ENCODE peak calls at places on chromosomes 16 and 17, in six cellular contexts. One of them, this sample, is unnamed.

GRCh38 chr16:49201118-49201517 is 80.5 kb downstream of the CBLN1 start:
- DNase-seq in cardiac fibroblast: no peak
- DNase-seq in IMR-90: no peak
- DNase-seq in H7: no peak
- DNase-seq in HepG2: no peak
- DNase-seq in adrenal gland: no peak
- DNase-seq in this sample: no peak

GRCh38 chr16:59224426-59224825 is 490.3 kb upstream of the GOT2 start:
- DNase-seq in cardiac fibroblast: no peak
- DNase-seq in IMR-90: no peak
- DNase-seq in H7: no peak
- DNase-seq in HepG2: no peak
- DNase-seq in adrenal gland: no peak
- DNase-seq in this sample: no peak

GRCh38 chr17:38439436-38439835 is 11.2 kb downstream of the ARHGAP23 start:
- DNase-seq in cardiac fibroblast: no peak
- DNase-seq in IMR-90: no peak
- DNase-seq in H7: no peak
- DNase-seq in HepG2: no peak
- DNase-seq in adrenal gland: no peak
- DNase-seq in this sample: no peak

GRCh38 chr17:65742433-65743312 is 181.2 kb upstream of the AXIN2 start:
- DNase-seq in cardiac fibroblast: peak
- DNase-seq in IMR-90: peak
- DNase-seq in H7: no peak
- DNase-seq in HepG2: peak
- DNase-seq in adrenal gland: peak
- DNase-seq in this sample: peak

GRCh38 chr17:75130059-75130631 is 1.4 kb downstream of the NT5C start:
- DNase-seq in cardiac fibroblast: no peak
- DNase-seq in IMR-90: no peak
- DNase-seq in H7: no peak
- DNase-seq in HepG2: no peak
- DNase-seq in adrenal gland: no peak
- DNase-seq in this sample: no peak

GRCh38 chr17:73091770-73092517 is 544 bp downstream of the SLC39A11 start:
- DNase-seq in cardiac fibroblast: peak
- DNase-seq in IMR-90: peak
- DNase-seq in H7: no peak
- DNase-seq in HepG2: peak
- DNase-seq in adrenal gland: peak
- DNase-seq in this sample: no peak

GRCh38 chr17:29005936-29006438 is at the start of gene SEZ6:
- DNase-seq in cardiac fibroblast: peak
- DNase-seq in IMR-90: peak
- DNase-seq in H7: peak
- DNase-seq in HepG2: peak
- DNase-seq in adrenal gland: peak
- DNase-seq in this sample: peak

GRCh38 chr16:62821771-62822170 is 785.5 kb upstream of the CDH8 start:
- DNase-seq in cardiac fibroblast: no peak
- DNase-seq in IMR-90: no peak
- DNase-seq in H7: no peak
- DNase-seq in HepG2: no peak
- DNase-seq in adrenal gland: no peak
- DNase-seq in this sample: no peak

GRCh38 chr16:53744449-53744848 is 40.5 kb downstream of the FTO start:
- DNase-seq in cardiac fibroblast: no peak
- DNase-seq in IMR-90: no peak
- DNase-seq in H7: no peak
- DNase-seq in HepG2: peak
- DNase-seq in adrenal gland: no peak
- DNase-seq in this sample: no peak

GRCh38 chr17:82960419-82961271 is 118.8 kb upstream of the METRNL start:
- DNase-seq in cardiac fibroblast: no peak
- DNase-seq in IMR-90: no peak
- DNase-seq in H7: no peak
- DNase-seq in HepG2: no peak
- DNase-seq in adrenal gland: no peak
- DNase-seq in this sample: no peak

GRCh38 chr17:44390250-44390649 is 801 bp upstream of the ITGA2B start:
- DNase-seq in cardiac fibroblast: peak
- DNase-seq in IMR-90: no peak
- DNase-seq in H7: no peak
- DNase-seq in HepG2: no peak
- DNase-seq in adrenal gland: no peak
- DNase-seq in this sample: no peak

GRCh38 chr16:74455213-74455612 is 33.9 kb upstream of the CLEC18B start:
- DNase-seq in cardiac fibroblast: peak
- DNase-seq in IMR-90: peak
- DNase-seq in H7: no peak
- DNase-seq in HepG2: peak
- DNase-seq in adrenal gland: no peak
- DNase-seq in this sample: peak

GRCh38 chr16:54326266-54326662 is 39.7 kb upstream of the IRX3 start:
- DNase-seq in cardiac fibroblast: peak
- DNase-seq in IMR-90: no peak
- DNase-seq in H7: no peak
- DNase-seq in HepG2: no peak
- DNase-seq in adrenal gland: no peak
- DNase-seq in this sample: peak

GRCh38 chr17:29807520-29808361 is 122.3 kb downstream of the SSH2 start:
- DNase-seq in cardiac fibroblast: peak
- DNase-seq in IMR-90: peak
- DNase-seq in H7: peak
- DNase-seq in HepG2: peak
- DNase-seq in adrenal gland: peak
- DNase-seq in this sample: peak

GRCh38 chr17:77474292-77474988 is 333.7 kb downstream of the SEC14L1 start:
- DNase-seq in cardiac fibroblast: no peak
- DNase-seq in IMR-90: peak
- DNase-seq in H7: no peak
- DNase-seq in HepG2: no peak
- DNase-seq in adrenal gland: no peak
- DNase-seq in this sample: peak

GRCh38 chr16:11914210-11914758 is 1.5 kb downstream of the GSPT1 start:
- DNase-seq in cardiac fibroblast: no peak
- DNase-seq in IMR-90: no peak
- DNase-seq in H7: no peak
- DNase-seq in HepG2: no peak
- DNase-seq in adrenal gland: no peak
- DNase-seq in this sample: no peak

GRCh38 chr17:80372456-80372855 is 42.5 kb upstream of the ENDOV start:
- DNase-seq in cardiac fibroblast: no peak
- DNase-seq in IMR-90: no peak
- DNase-seq in H7: no peak
- DNase-seq in HepG2: no peak
- DNase-seq in adrenal gland: no peak
- DNase-seq in this sample: no peak

GRCh38 chr16:88355389-88356123 is 27.2 kb upstream of the ZNF469 start:
- DNase-seq in cardiac fibroblast: no peak
- DNase-seq in IMR-90: no peak
- DNase-seq in H7: peak
- DNase-seq in HepG2: no peak
- DNase-seq in adrenal gland: no peak
- DNase-seq in this sample: no peak

GRCh38 chr17:82709024-82709675 is 7.4 kb upstream of the FN3KRP start:
- DNase-seq in cardiac fibroblast: no peak
- DNase-seq in IMR-90: no peak
- DNase-seq in H7: peak
- DNase-seq in HepG2: no peak
- DNase-seq in adrenal gland: no peak
- DNase-seq in this sample: no peak

GRCh38 chr17:80880650-80880989 is 111.0 kb upstream of the CHMP6 start:
- DNase-seq in cardiac fibroblast: no peak
- DNase-seq in IMR-90: no peak
- DNase-seq in H7: no peak
- DNase-seq in HepG2: no peak
- DNase-seq in adrenal gland: no peak
- DNase-seq in this sample: no peak

GRCh38 chr16:87526238-87526947 is 33.6 kb upstream of the ZCCHC14 start:
- DNase-seq in cardiac fibroblast: no peak
- DNase-seq in IMR-90: no peak
- DNase-seq in H7: no peak
- DNase-seq in HepG2: no peak
- DNase-seq in adrenal gland: no peak
- DNase-seq in this sample: no peak

GRCh38 chr17:30920282-30920681 is 1.5 kb upstream of the ADAP2 start:
- DNase-seq in cardiac fibroblast: peak
- DNase-seq in IMR-90: peak
- DNase-seq in H7: peak
- DNase-seq in HepG2: peak
- DNase-seq in adrenal gland: no peak
- DNase-seq in this sample: no peak

GRCh38 chr17:45414997-45415881 is 17.4 kb downstream of the ARHGAP27 start:
- DNase-seq in cardiac fibroblast: no peak
- DNase-seq in IMR-90: no peak
- DNase-seq in H7: peak
- DNase-seq in HepG2: no peak
- DNase-seq in adrenal gland: no peak
- DNase-seq in this sample: no peak

GRCh38 chr16:77191259-77191969 is 424 bp downstream of the MON1B start:
- DNase-seq in cardiac fibroblast: peak
- DNase-seq in IMR-90: no peak
- DNase-seq in H7: no peak
- DNase-seq in HepG2: no peak
- DNase-seq in adrenal gland: peak
- DNase-seq in this sample: peak

GRCh38 chr17:63853260-63853659 is 10.8 kb upstream of the SMARCD2 start:
- DNase-seq in cardiac fibroblast: no peak
- DNase-seq in IMR-90: no peak
- DNase-seq in H7: no peak
- DNase-seq in HepG2: no peak
- DNase-seq in adrenal gland: no peak
- DNase-seq in this sample: no peak

GRCh38 chr17:63854709-63855108 is 12.2 kb upstream of the SMARCD2 start:
- DNase-seq in cardiac fibroblast: no peak
- DNase-seq in IMR-90: no peak
- DNase-seq in H7: no peak
- DNase-seq in HepG2: peak
- DNase-seq in adrenal gland: no peak
- DNase-seq in this sample: no peak

GRCh38 chr17:63859257-63859656 is 14.2 kb downstream of the CSH2 start:
- DNase-seq in cardiac fibroblast: no peak
- DNase-seq in IMR-90: no peak
- DNase-seq in H7: no peak
- DNase-seq in HepG2: no peak
- DNase-seq in adrenal gland: no peak
- DNase-seq in this sample: no peak

GRCh38 chr17:63850401-63850800 is 7.9 kb upstream of the SMARCD2 start:
- DNase-seq in cardiac fibroblast: no peak
- DNase-seq in IMR-90: no peak
- DNase-seq in H7: no peak
- DNase-seq in HepG2: no peak
- DNase-seq in adrenal gland: no peak
- DNase-seq in this sample: no peak

DNA sequence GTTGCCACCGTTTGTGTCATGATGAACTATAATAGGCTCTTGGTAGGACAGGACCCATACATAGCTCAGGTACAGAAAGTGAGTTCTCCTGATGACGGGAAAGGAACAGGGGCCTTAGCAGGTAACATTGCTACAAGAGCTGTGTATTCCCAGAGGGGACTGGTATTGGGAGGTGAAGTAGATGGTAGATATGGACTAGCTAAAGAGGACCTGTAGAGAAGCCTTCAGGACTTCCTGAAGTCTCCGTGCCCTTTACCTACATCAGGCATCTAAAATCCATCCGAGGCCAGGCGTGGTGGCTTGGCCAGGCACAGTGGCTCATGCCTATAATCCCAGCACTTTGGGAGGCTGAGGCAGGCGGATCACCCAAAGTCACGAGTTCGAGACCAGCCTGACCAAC is 12.7 kb upstream of the SMARCD2 start:
- DNase-seq in cardiac fibroblast: no peak
- DNase-seq in IMR-90: no peak
- DNase-seq in H7: no peak
- DNase-seq in HepG2: no peak
- DNase-seq in adrenal gland: no peak
- DNase-seq in this sample: no peak
- H3K4me3 ChIP-seq in cardiac fibroblast: no peak
- H3K4me3 ChIP-seq in IMR-90: no peak
- H3K4me3 ChIP-seq in H7: no peak
- H3K4me3 ChIP-seq in HepG2: no peak
- H3K4me3 ChIP-seq in adrenal gland: no peak
- H3K4me3 ChIP-seq in this sample: no peak

DNA sequence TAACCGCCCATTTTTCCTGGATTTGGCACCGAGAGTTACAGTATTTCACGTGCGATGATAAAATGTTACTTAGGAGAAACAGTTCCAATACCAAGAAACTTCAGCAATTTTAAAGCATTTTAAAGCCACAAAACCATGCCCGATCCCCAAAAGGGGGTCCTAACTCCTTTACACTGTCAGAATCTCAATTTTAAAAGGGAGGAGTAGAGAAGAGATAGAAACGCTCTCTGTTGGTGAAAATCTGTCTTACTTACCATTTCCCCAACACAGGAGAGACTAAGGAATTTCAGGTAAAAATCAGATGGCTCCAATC is 526 bp upstream of the RNASEK start:
- DNase-seq in cardiac fibroblast: no peak
- DNase-seq in IMR-90: no peak
- DNase-seq in H7: no peak
- DNase-seq in HepG2: no peak
- DNase-seq in adrenal gland: no peak
- DNase-seq in this sample: no peak
- H3K4me3 ChIP-seq in cardiac fibroblast: peak
- H3K4me3 ChIP-seq in IMR-90: peak
- H3K4me3 ChIP-seq in H7: peak
- H3K4me3 ChIP-seq in HepG2: peak
- H3K4me3 ChIP-seq in adrenal gland: peak
- H3K4me3 ChIP-seq in this sample: peak

GRCh38 chr16:47553853-47554564 is 92.9 kb downstream of the PHKB start:
- DNase-seq in cardiac fibroblast: no peak
- DNase-seq in IMR-90: no peak
- DNase-seq in H7: no peak
- DNase-seq in HepG2: peak
- DNase-seq in adrenal gland: no peak
- DNase-seq in this sample: no peak
- H3K4me3 ChIP-seq in cardiac fibroblast: no peak
- H3K4me3 ChIP-seq in IMR-90: no peak
- H3K4me3 ChIP-seq in H7: no peak
- H3K4me3 ChIP-seq in HepG2: no peak
- H3K4me3 ChIP-seq in adrenal gland: no peak
- H3K4me3 ChIP-seq in this sample: no peak

GRCh38 chr17:1471931-1472727 is 16.1 kb upstream of the CRK start:
- DNase-seq in cardiac fibroblast: no peak
- DNase-seq in IMR-90: no peak
- DNase-seq in H7: peak
- DNase-seq in HepG2: no peak
- DNase-seq in adrenal gland: no peak
- DNase-seq in this sample: no peak

GRCh38 chr17:1469231-1469852 is 13.3 kb upstream of the CRK start:
- DNase-seq in cardiac fibroblast: no peak
- DNase-seq in IMR-90: no peak
- DNase-seq in H7: peak
- DNase-seq in HepG2: no peak
- DNase-seq in adrenal gland: no peak
- DNase-seq in this sample: no peak

GRCh38 chr17:1470071-1470773 is 14.2 kb upstream of the CRK start:
- DNase-seq in cardiac fibroblast: no peak
- DNase-seq in IMR-90: no peak
- DNase-seq in H7: no peak
- DNase-seq in HepG2: no peak
- DNase-seq in adrenal gland: no peak
- DNase-seq in this sample: no peak

GRCh38 chr17:1471490-1471889 is 15.5 kb upstream of the CRK start:
- DNase-seq in cardiac fibroblast: no peak
- DNase-seq in IMR-90: no peak
- DNase-seq in H7: no peak
- DNase-seq in HepG2: no peak
- DNase-seq in adrenal gland: no peak
- DNase-seq in this sample: no peak

GRCh38 chr17:1470774-1471462 is 14.9 kb upstream of the CRK start:
- DNase-seq in cardiac fibroblast: no peak
- DNase-seq in IMR-90: no peak
- DNase-seq in H7: no peak
- DNase-seq in HepG2: no peak
- DNase-seq in adrenal gland: no peak
- DNase-seq in this sample: no peak
- H3K4me3 ChIP-seq in cardiac fibroblast: no peak
- H3K4me3 ChIP-seq in IMR-90: no peak
- H3K4me3 ChIP-seq in H7: no peak
- H3K4me3 ChIP-seq in HepG2: no peak
- H3K4me3 ChIP-seq in adrenal gland: no peak
- H3K4me3 ChIP-seq in this sample: no peak

This sample was measured in AG10803.